ENCODE peak calls at places on chromosomes 6 and 20, in four cellular contexts. F is vagina, W is right cardiac atrium, B is IMR-90. O is an unnamed sample.

GRCh38 chr6:35082046-35082732 is 59.0 kb downstream of the TCP11 start:
- DNase-seq in F (no peak), W (no peak), B (no peak), O (no peak)

GRCh38 chr6:47308674-47309325 is 905 bp downstream of the TNFRSF21 start:
- DNase-seq in F (no peak), W (peak), B (peak), O (no peak)

GRCh38 chr20:19382371-19382770 is 169.9 kb downstream of the SLC24A3 start:
- DNase-seq in F (no peak), W (no peak), B (no peak), O (no peak)

GRCh38 chr20:56440346-56441007 is 27.9 kb upstream of the RTF2 start:
- DNase-seq in F (no peak), W (no peak), B (no peak), O (no peak)

GRCh38 chr6:141976994-141977393 is 155.7 kb upstream of the GJE1 start:
- DNase-seq in F (no peak), W (no peak), B (no peak), O (no peak)

GRCh38 chr20:36407196-36407733 is 101.1 kb downstream of the DLGAP4 start:
- DNase-seq in F (no peak), W (no peak), B (peak), O (peak)

GRCh38 chr20:21613512-21613911 is 92.0 kb upstream of the PAX1 start:
- DNase-seq in F (no peak), W (no peak), B (no peak), O (peak)

GRCh38 chr6:88920088-88920487 is 43.3 kb downstream of the RNGTT start:
- DNase-seq in F (no peak), W (no peak), B (no peak), O (no peak)

GRCh38 chr6:170147832-170148708 is 142.8 kb downstream of the DLL1 start:
- DNase-seq in F (no peak), W (peak), B (no peak), O (no peak)

GRCh38 chr6:108368431-108369030 is 73.7 kb downstream of the AFG1L start:
- DNase-seq in F (no peak), W (no peak), B (no peak), O (no peak)

GRCh38 chr20:11429889-11430580 is 487.7 kb upstream of the BTBD3 start:
- DNase-seq in F (no peak), W (no peak), B (no peak), O (no peak)

DNA sequence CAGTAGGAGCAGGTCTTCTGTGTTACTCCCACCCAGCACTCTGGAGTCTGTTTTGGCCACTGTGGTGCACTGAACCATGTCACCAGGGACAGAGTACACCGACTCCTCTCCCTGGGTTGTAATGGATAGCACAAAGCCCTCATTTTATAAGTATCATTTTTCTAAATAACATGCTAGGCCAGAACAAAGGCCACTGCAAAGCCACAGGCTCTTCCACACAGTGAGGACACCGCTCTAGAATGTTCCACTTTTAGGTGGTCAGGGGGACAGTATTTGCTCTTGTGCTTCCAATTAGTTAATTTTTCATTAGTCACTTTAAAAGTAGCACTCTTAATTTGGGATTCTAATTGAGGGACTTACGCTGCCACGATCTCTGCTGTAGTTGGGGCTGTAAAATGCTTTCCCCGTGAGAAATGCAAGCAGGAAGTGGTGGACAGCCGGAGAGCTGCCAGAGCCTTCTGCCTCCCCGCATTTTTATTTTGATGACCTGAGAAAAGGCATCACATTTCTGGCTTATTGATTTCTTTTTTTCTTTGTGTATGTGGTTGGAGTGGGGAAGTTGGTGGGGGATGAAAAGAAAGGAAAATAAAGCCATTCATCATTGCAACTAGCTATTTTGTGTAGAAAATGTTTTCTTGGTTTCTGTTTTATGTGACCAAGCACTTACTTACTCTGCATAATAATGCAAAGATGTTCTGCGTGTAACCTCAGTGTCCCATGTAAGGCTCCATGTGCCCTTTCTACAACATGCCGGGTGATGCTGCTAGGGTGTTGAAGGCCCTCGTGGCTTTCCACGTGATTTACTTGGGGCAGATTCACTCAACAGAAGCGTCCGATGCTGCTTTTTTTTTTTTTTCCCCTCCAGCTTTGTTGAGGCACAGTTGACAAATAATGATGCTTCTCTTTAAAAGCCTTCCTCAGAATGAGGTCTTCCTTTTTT is 195.9 kb downstream of the SASH1 start:
- DNase-seq in F (no peak), W (no peak), B (peak), O (no peak)
- H3K27ac ChIP-seq in F (peak), W (peak), B (peak), O (no peak)

GRCh38 chr6:36633370-36633769 is 39.2 kb downstream of the SRSF3 start:
- DNase-seq in F (no peak), W (peak), B (no peak), O (no peak)
- H3K27ac ChIP-seq in F (no peak), W (no peak), B (no peak), O (no peak)

GRCh38 chr6:42690151-42690702 is 32.2 kb downstream of the PRPH2 start:
- DNase-seq in F (no peak), W (no peak), B (peak), O (no peak)

GRCh38 chr6:42693725-42694323 is 28.6 kb downstream of the PRPH2 start:
- DNase-seq in F (no peak), W (no peak), B (no peak), O (no peak)

GRCh38 chr6:42692151-42692911 is 30.1 kb downstream of the PRPH2 start:
- DNase-seq in F (no peak), W (no peak), B (peak), O (peak)

GRCh38 chr6:42689371-42689770 is 33.0 kb downstream of the PRPH2 start:
- DNase-seq in F (no peak), W (no peak), B (no peak), O (no peak)

DNA sequence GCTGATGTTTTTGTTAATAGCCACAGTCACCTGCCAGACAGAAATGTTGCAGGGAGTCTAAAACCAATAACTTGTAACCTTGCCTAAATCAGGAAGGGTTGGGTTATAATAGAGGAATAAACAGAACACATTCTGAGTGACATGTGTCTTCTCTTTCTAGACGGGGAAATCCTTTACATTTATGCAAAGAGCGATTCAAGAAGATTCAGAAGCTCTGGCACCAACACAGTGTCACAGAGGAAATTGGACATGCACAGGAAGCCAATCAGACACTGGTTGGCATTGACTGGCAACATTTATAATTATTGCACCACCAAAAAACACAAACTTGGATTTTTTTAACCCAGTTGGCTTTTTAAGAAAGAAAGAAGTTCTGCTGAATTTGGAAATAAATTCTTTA is 31.5 kb downstream of the PRPH2 start:
- DNase-seq in F (no peak), W (no peak), B (no peak), O (no peak)
- H3K27ac ChIP-seq in F (no peak), W (no peak), B (no peak), O (no peak)

DNA sequence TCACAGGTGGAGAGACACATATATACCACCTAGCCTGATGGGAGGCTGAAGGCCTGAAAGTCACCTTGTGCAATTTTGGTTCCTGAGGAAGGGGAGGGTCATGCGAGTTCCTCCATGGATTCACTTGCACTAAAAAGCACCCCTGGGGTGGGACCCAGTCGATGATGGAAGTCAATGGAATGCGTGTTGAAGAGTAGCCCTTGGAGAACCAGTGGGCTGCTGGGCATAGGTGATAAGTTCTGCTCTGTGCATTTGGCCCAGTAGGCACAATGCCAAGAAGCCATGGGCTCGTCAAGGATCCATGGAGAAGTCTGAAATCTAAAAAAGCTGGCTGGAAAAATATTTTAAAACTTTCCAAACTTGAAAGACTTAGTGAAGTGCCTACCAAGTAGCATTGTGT is 18.9 kb upstream of the SCRT2 start:
- DNase-seq in F (no peak), W (no peak), B (no peak), O (no peak)
- H3K27ac ChIP-seq in F (no peak), W (no peak), B (no peak), O (no peak)

GRCh38 chr6:53629120-53629477 is 36.5 kb downstream of the KLHL31 start:
- DNase-seq in F (no peak), W (no peak), B (no peak), O (no peak)
- H3K27ac ChIP-seq in F (no peak), W (no peak), B (no peak), O (peak)

DNA sequence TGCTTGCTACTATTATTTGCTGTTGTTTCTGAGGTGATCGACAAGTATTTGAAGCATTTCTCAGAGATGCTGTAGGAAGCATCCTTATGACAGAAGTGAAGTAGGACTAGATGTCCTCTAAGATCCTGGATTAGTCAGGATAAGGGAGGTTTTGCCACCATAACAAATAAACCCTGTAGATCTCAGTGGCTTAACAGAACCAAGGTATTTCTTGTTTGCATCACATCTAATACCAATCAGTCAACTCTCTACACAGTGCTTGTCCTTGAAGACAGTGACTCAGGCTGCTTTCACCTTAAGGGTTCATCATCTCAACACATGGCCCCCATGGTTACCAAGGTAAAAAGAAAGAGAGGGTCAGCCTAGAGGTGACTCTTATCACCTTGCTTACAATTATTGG is 92.9 kb upstream of the ISM1 start:
- DNase-seq in F (no peak), W (no peak), B (no peak), O (no peak)
- H3K27ac ChIP-seq in F (no peak), W (no peak), B (no peak), O (no peak)

GRCh38 chr20:25197173-25197869 is 1.8 kb downstream of the ENTPD6 start:
- DNase-seq in F (no peak), W (no peak), B (no peak), O (no peak)

GRCh38 chr20:25195962-25196700 is 619 bp downstream of the ENTPD6 start:
- DNase-seq in F (peak), W (no peak), B (peak), O (peak)

GRCh38 chr20:25198663-25199363 is 3.3 kb downstream of the ENTPD6 start:
- DNase-seq in F (peak), W (no peak), B (no peak), O (no peak)

GRCh38 chr20:25196701-25197120 is 1.2 kb downstream of the ENTPD6 start:
- DNase-seq in F (no peak), W (no peak), B (no peak), O (no peak)

DNA sequence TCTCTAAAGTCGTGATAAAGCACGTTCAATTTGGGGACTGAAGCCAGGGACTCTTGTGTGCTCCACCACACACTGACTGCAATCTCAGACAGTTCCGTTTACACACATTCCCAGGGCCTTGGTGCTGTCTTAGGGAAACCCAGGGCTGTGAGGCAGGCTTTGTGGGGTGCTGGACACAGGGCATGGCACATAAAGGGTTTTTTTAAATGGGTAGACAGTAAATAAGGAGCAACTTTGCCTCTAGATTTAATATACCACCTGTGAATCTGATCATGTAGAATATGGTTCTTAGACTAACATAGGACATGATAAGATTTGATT is 2.3 kb downstream of the ENTPD6 start:
- DNase-seq in F (no peak), W (no peak), B (no peak), O (no peak)
- H3K27ac ChIP-seq in F (no peak), W (peak), B (no peak), O (no peak)

O was measured in foreskin keratinocyte.